ENCODE peak calls at places on chromosome 20, in four cellular contexts. One of them, this sample, is unnamed.

GRCh38 chr20:60191014-60191413 is 232.8 kb downstream of the CDH26 start:
- DNase-seq in mesenchymal stem cell: no peak
- DNase-seq in fibroblast of the aortic adventitia: no peak
- DNase-seq in pancreas: no peak
- DNase-seq in this sample: no peak

GRCh38 chr20:32157611-32158010 is 48.1 kb downstream of the TM9SF4 start:
- DNase-seq in mesenchymal stem cell: no peak
- DNase-seq in fibroblast of the aortic adventitia: no peak
- DNase-seq in pancreas: no peak
- DNase-seq in this sample: no peak

GRCh38 chr20:50412069-50412468 is 98.1 kb upstream of the PTPN1 start:
- DNase-seq in mesenchymal stem cell: no peak
- DNase-seq in fibroblast of the aortic adventitia: no peak
- DNase-seq in pancreas: no peak
- DNase-seq in this sample: no peak

GRCh38 chr20:36399147-36399968 is 93.2 kb downstream of the DLGAP4 start:
- DNase-seq in mesenchymal stem cell: peak
- DNase-seq in fibroblast of the aortic adventitia: no peak
- DNase-seq in pancreas: no peak
- DNase-seq in this sample: no peak

GRCh38 chr20:16283978-16284377 is 289.3 kb downstream of the KIF16B start:
- DNase-seq in mesenchymal stem cell: no peak
- DNase-seq in fibroblast of the aortic adventitia: no peak
- DNase-seq in pancreas: no peak
- DNase-seq in this sample: no peak

GRCh38 chr20:43916073-43916874 is 1.6 kb downstream of the TOX2 start:
- DNase-seq in mesenchymal stem cell: peak
- DNase-seq in fibroblast of the aortic adventitia: peak
- DNase-seq in pancreas: no peak
- DNase-seq in this sample: no peak

GRCh38 chr20:48607544-48607865 is 220.3 kb downstream of the PREX1 start:
- DNase-seq in mesenchymal stem cell: no peak
- DNase-seq in fibroblast of the aortic adventitia: no peak
- DNase-seq in pancreas: no peak
- DNase-seq in this sample: no peak

GRCh38 chr20:49979030-49979832 is 3.5 kb upstream of the SNAI1 start:
- DNase-seq in mesenchymal stem cell: peak
- DNase-seq in fibroblast of the aortic adventitia: peak
- DNase-seq in pancreas: peak
- DNase-seq in this sample: no peak

GRCh38 chr20:50670126-50670862 is 21.0 kb downstream of the RIPOR3 start:
- DNase-seq in mesenchymal stem cell: no peak
- DNase-seq in fibroblast of the aortic adventitia: no peak
- DNase-seq in pancreas: no peak
- DNase-seq in this sample: no peak

GRCh38 chr20:6558361-6558760 is 209.1 kb upstream of the BMP2 start:
- DNase-seq in mesenchymal stem cell: no peak
- DNase-seq in fibroblast of the aortic adventitia: no peak
- DNase-seq in pancreas: no peak
- DNase-seq in this sample: no peak

GRCh38 chr20:20237093-20237959 is 130.6 kb upstream of the INSM1 start:
- DNase-seq in mesenchymal stem cell: peak
- DNase-seq in fibroblast of the aortic adventitia: peak
- DNase-seq in pancreas: no peak
- DNase-seq in this sample: no peak

GRCh38 chr20:38148328-38149102 is 16.6 kb downstream of the TGM2 start:
- DNase-seq in mesenchymal stem cell: no peak
- DNase-seq in fibroblast of the aortic adventitia: no peak
- DNase-seq in pancreas: peak
- DNase-seq in this sample: no peak

GRCh38 chr20:62624719-62625455 is 17.4 kb upstream of the SLCO4A1 start:
- DNase-seq in mesenchymal stem cell: no peak
- DNase-seq in fibroblast of the aortic adventitia: no peak
- DNase-seq in pancreas: peak
- DNase-seq in this sample: no peak

GRCh38 chr20:37239026-37239451 is 22.6 kb downstream of the GHRH start:
- DNase-seq in mesenchymal stem cell: peak
- DNase-seq in fibroblast of the aortic adventitia: peak
- DNase-seq in pancreas: no peak
- DNase-seq in this sample: peak

GRCh38 chr20:50348118-50348517 is 157.5 kb downstream of the CEBPB start:
- DNase-seq in mesenchymal stem cell: peak
- DNase-seq in fibroblast of the aortic adventitia: no peak
- DNase-seq in pancreas: no peak
- DNase-seq in this sample: no peak

GRCh38 chr20:38164624-38165088 is 414 bp downstream of the TGM2 start:
- DNase-seq in mesenchymal stem cell: no peak
- DNase-seq in fibroblast of the aortic adventitia: no peak
- DNase-seq in pancreas: no peak
- DNase-seq in this sample: no peak

DNA sequence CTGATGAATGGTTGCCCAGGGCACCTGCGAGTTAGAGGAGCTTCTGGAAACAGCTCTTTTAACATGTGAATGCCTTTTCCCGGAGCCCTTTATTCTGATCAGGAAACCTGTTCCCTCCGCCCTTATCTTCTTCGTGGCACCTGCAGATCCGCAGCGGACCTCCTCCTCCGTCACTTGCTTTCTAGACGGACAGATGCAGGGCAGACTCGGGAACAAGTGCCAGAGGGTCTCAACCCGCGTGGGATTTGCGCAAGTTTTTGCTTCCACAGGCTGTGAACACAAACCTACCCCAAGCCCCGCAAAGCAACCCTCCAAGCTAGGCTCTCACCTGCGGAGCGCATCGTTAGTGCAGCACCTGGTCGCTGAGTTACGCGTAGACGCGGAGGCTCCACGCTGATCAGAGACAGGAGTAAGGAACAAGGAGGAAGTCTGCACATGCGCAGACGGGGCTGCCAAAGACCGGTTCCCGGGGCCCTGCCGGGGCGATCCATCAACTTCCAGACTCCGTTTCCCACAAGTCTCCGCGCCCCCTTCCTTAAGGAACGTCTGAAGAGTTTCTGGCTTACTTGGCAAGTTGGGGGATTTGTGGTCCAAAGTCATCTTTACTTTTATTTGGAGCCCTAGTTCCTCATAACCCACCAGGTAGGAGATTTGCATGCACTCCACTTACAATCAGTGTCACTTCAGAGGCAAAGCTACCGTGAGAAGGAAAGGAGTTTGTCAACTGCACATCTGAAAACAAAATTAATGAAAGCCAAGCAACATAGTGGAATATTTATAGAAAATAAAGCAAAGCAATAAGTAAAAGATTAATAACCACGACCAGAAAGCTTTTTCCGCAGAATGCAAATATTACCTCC is 52.7 kb upstream of the ELMO2 start:
- DNase-seq in mesenchymal stem cell: no peak
- DNase-seq in fibroblast of the aortic adventitia: no peak
- DNase-seq in pancreas: peak
- DNase-seq in this sample: no peak
- H3K4me3 ChIP-seq in mesenchymal stem cell: no peak
- H3K4me3 ChIP-seq in fibroblast of the aortic adventitia: no peak
- H3K4me3 ChIP-seq in pancreas: peak
- H3K4me3 ChIP-seq in this sample: peak

GRCh38 chr20:4989570-4989969 is 11.7 kb downstream of the SLC23A2 start:
- DNase-seq in mesenchymal stem cell: no peak
- DNase-seq in fibroblast of the aortic adventitia: no peak
- DNase-seq in pancreas: no peak
- DNase-seq in this sample: no peak

GRCh38 chr20:4985658-4986057 is 15.7 kb downstream of the SLC23A2 start:
- DNase-seq in mesenchymal stem cell: no peak
- DNase-seq in fibroblast of the aortic adventitia: no peak
- DNase-seq in pancreas: no peak
- DNase-seq in this sample: peak

GRCh38 chr20:4987130-4987529 is 14.2 kb downstream of the SLC23A2 start:
- DNase-seq in mesenchymal stem cell: no peak
- DNase-seq in fibroblast of the aortic adventitia: no peak
- DNase-seq in pancreas: no peak
- DNase-seq in this sample: no peak
- H3K4me3 ChIP-seq in mesenchymal stem cell: no peak
- H3K4me3 ChIP-seq in fibroblast of the aortic adventitia: no peak
- H3K4me3 ChIP-seq in pancreas: no peak
- H3K4me3 ChIP-seq in this sample: no peak

GRCh38 chr20:3071610-3072529 is at the start of gene OXT:
- DNase-seq in mesenchymal stem cell: no peak
- DNase-seq in fibroblast of the aortic adventitia: no peak
- DNase-seq in pancreas: no peak
- DNase-seq in this sample: no peak

GRCh38 chr20:3074812-3075211 is 3.4 kb downstream of the OXT start:
- DNase-seq in mesenchymal stem cell: no peak
- DNase-seq in fibroblast of the aortic adventitia: no peak
- DNase-seq in pancreas: no peak
- DNase-seq in this sample: no peak

GRCh38 chr20:3071266-3071609 is 182 bp upstream of the OXT start:
- DNase-seq in mesenchymal stem cell: no peak
- DNase-seq in fibroblast of the aortic adventitia: no peak
- DNase-seq in pancreas: no peak
- DNase-seq in this sample: no peak

GRCh38 chr20:3068986-3069900 is 2.2 kb upstream of the OXT start:
- DNase-seq in mesenchymal stem cell: no peak
- DNase-seq in fibroblast of the aortic adventitia: no peak
- DNase-seq in pancreas: no peak
- DNase-seq in this sample: no peak

DNA sequence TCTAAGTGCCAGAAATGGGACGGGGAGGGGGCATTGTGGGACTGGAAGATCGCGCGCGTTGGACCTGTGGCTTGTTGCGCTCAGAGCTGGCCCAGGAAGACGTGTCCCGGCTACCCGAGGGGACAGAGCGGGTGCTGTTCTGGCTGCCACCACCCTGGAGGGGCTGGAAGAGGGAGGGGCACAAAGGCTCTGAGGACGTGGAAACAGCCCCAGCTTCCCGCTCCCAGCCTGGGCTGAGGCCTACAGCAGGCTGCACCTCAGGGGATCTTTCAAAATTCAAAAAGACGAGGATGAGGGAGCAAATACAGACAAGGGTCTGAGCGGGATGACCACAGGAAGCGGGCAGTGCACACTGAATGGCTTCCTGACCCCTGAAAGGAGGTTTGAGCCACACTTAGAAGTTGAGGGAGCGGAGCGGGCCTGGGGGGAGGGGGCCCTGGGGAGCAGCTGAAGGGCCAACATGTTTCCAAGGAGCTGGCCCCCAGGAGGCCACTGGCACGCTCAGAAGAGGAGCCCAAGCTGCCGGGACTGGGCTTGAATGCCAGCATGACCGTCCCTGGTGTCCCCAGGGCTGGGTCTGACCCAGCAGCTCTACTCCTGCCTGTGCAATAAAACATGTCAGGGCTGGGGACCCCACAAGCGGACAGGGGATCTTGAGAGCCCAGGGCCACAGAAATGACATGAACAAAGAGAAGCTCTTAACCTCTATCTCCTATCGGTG is 1.3 kb downstream of the OXT start:
- DNase-seq in mesenchymal stem cell: no peak
- DNase-seq in fibroblast of the aortic adventitia: no peak
- DNase-seq in pancreas: no peak
- DNase-seq in this sample: no peak
- H3K4me3 ChIP-seq in mesenchymal stem cell: no peak
- H3K4me3 ChIP-seq in fibroblast of the aortic adventitia: no peak
- H3K4me3 ChIP-seq in pancreas: no peak
- H3K4me3 ChIP-seq in this sample: no peak

GRCh38 chr20:17946040-17946439 is 22.6 kb downstream of the SNX5 start:
- DNase-seq in mesenchymal stem cell: no peak
- DNase-seq in fibroblast of the aortic adventitia: no peak
- DNase-seq in pancreas: no peak
- DNase-seq in this sample: no peak

GRCh38 chr20:17948442-17948841 is 20.2 kb downstream of the SNX5 start:
- DNase-seq in mesenchymal stem cell: no peak
- DNase-seq in fibroblast of the aortic adventitia: no peak
- DNase-seq in pancreas: no peak
- DNase-seq in this sample: no peak

GRCh38 chr20:17946572-17947473 is 21.8 kb downstream of the SNX5 start:
- DNase-seq in mesenchymal stem cell: no peak
- DNase-seq in fibroblast of the aortic adventitia: no peak
- DNase-seq in pancreas: no peak
- DNase-seq in this sample: no peak

GRCh38 chr20:17949899-17950298 is 18.7 kb downstream of the SNX5 start:
- DNase-seq in mesenchymal stem cell: no peak
- DNase-seq in fibroblast of the aortic adventitia: no peak
- DNase-seq in pancreas: no peak
- DNase-seq in this sample: no peak

DNA sequence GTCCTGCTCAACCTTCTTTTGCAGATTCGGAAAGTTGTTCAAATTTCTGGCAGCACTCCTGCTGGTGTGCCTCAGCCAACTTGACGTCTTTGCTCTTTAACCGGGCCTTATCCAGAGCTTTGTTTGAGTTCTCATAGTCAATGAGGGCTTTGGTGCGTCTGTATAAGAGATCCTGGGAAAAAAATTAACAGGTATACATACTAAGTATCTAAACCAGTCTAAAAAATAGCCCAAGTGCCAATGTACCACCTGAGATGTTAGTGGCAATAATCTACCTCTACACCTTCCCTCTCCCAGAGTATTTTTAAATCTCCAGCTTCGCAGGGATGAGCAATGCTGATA is 21.1 kb downstream of the SNX5 start:
- DNase-seq in mesenchymal stem cell: no peak
- DNase-seq in fibroblast of the aortic adventitia: no peak
- DNase-seq in pancreas: no peak
- DNase-seq in this sample: no peak
- H3K4me3 ChIP-seq in mesenchymal stem cell: no peak
- H3K4me3 ChIP-seq in fibroblast of the aortic adventitia: no peak
- H3K4me3 ChIP-seq in pancreas: no peak
- H3K4me3 ChIP-seq in this sample: no peak

DNA sequence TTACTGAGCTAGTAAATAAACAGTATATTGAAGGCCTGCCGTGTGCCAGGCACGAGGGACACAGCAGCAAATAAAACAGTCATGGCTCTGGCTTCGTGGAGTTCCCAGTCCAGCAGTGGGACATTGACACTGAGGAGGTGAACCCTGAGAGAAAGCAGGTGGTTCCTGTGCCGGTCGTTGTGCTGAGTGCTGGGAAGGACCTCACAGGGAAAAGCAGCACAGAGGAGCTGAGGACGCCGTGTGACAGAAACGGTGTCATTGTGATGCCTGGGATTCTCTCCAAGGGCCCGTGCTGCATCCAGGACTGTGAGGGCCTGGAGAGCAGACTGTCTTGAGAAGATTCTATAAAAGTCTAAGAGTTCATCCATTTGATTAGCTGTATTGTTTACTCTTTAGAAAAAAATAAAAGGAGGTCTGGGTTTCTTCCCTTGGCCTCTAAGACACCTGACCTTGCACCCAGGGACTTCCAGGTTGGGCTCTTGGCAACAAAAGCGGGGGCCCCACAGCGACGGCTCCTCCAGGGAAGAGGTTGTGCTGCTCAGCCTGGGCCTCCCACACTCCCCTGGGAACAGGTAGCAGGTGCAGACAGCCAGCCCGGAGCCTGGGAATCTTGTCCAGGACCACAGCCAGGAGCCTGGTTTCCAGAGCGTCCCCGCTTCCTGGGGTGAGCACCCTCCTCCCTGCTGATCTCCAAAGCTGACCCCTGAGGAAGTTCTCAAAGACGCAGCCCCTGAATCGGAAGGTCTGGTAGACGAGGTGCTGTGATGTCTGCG is 251.2 kb upstream of the PMEPA1 start:
- DNase-seq in mesenchymal stem cell: no peak
- DNase-seq in fibroblast of the aortic adventitia: no peak
- DNase-seq in pancreas: no peak
- DNase-seq in this sample: no peak
- H3K4me3 ChIP-seq in mesenchymal stem cell: no peak
- H3K4me3 ChIP-seq in fibroblast of the aortic adventitia: no peak
- H3K4me3 ChIP-seq in pancreas: no peak
- H3K4me3 ChIP-seq in this sample: no peak

This sample was measured in skeletal muscle cell.